ENCODE peak calls at places on chromosomes 5 and 9, in six cellular contexts. L is heart right ventricle, S is AG04450, Z is GM13977, V is transverse colon, X is ovary. I is an unnamed sample.
A peak's percentile ranks its signal among the peaks of the same experiment; 100 is the strongest.

GRCh38 chr9:34227445-34227844 is 48.6 kb downstream of the UBAP1 start:
- DNase-seq in L (no peak), S (peak; percentile 30), Z (no peak), V (no peak), X (no peak), I (no peak)

GRCh38 chr5:154288145-154288544 is 97.6 kb downstream of the GALNT10 start:
- DNase-seq in L (no peak), S (no peak), Z (no peak), V (no peak), X (peak; percentile 52), I (no peak)

GRCh38 chr5:15441433-15442182 is 58.4 kb upstream of the FBXL7 start:
- DNase-seq in L (no peak), S (no peak), Z (no peak), V (no peak), X (no peak), I (no peak)

GRCh38 chr5:130836729-130837660 is 328.1 kb downstream of the HINT1 start:
- DNase-seq in L (no peak), S (no peak), Z (no peak), V (no peak), X (no peak), I (no peak)

GRCh38 chr9:106921341-106921899 is 58.5 kb downstream of the ZNF462 start:
- DNase-seq in L (no peak), S (peak; percentile 32), Z (no peak), V (peak; percentile 32), X (peak; percentile 66), I (peak; percentile 28)

GRCh38 chr9:75941577-75942311 is 51.3 kb downstream of the PCSK5 start:
- DNase-seq in L (no peak), S (no peak), Z (no peak), V (no peak), X (no peak), I (no peak)

GRCh38 chr9:114538241-114538640 is 33.0 kb upstream of the WHRN start:
- DNase-seq in L (no peak), S (no peak), Z (peak; percentile 21), V (peak; percentile 69), X (no peak), I (peak; percentile 48)

GRCh38 chr5:116145416-116145815 is 60.6 kb downstream of the COMMD10 start:
- DNase-seq in L (no peak), S (no peak), Z (no peak), V (no peak), X (no peak), I (peak; percentile 43)

GRCh38 chr9:104992696-104993095 is 64.7 kb upstream of the ABCA1 start:
- DNase-seq in L (no peak), S (peak; percentile 48), Z (no peak), V (no peak), X (no peak), I (no peak)

GRCh38 chr9:113479150-113479761 is 15.7 kb downstream of the RGS3 start:
- DNase-seq in L (no peak), S (no peak), Z (no peak), V (peak; percentile 55), X (no peak), I (peak; percentile 74)

GRCh38 chr5:11300736-11301135 is 539.7 kb upstream of the DAP start:
- DNase-seq in L (no peak), S (no peak), Z (no peak), V (no peak), X (no peak), I (no peak)

GRCh38 chr5:78726556-78726955 is 78.0 kb upstream of the LHFPL2 start:
- DNase-seq in L (no peak), S (no peak), Z (no peak), V (no peak), X (no peak), I (no peak)

GRCh38 chr9:97703437-97704326 is 6.5 kb upstream of the XPA start:
- DNase-seq in L (no peak), S (no peak), Z (no peak), V (no peak), X (no peak), I (peak; percentile 65)

GRCh38 chr5:146584750-146585149 is 68.8 kb upstream of the GPR151 start:
- DNase-seq in L (no peak), S (no peak), Z (no peak), V (no peak), X (no peak), I (no peak)

GRCh38 chr9:129333961-129334743 is 156.1 kb upstream of the IER5L start:
- DNase-seq in L (peak; percentile 89), S (peak; percentile 87), Z (no peak), V (peak; percentile 82), X (peak; percentile 94), I (peak; percentile 67)

GRCh38 chr5:10601246-10602030 is 37.6 kb downstream of the ANKRD33B start:
- DNase-seq in L (peak; percentile 92), S (peak; percentile 61), Z (no peak), V (peak; percentile 63), X (peak; percentile 86), I (no peak)

GRCh38 chr5:102295534-102296228 is 403 bp downstream of the SLCO4C1 start:
- DNase-seq in L (peak; percentile 10), S (no peak), Z (no peak), V (peak; percentile 13), X (no peak), I (no peak)

GRCh38 chr5:157263586-157264090 is 2.3 kb upstream of the CYFIP2 start:
- DNase-seq in L (no peak), S (no peak), Z (no peak), V (no peak), X (no peak), I (no peak)

GRCh38 chr5:2739360-2740050 is 12.0 kb downstream of the IRX2 start:
- DNase-seq in L (no peak), S (no peak), Z (no peak), V (no peak), X (no peak), I (no peak)

GRCh38 chr9:12554636-12555035 is 138.5 kb upstream of the TYRP1 start:
- DNase-seq in L (no peak), S (no peak), Z (no peak), V (no peak), X (no peak), I (no peak)

GRCh38 chr5:137600721-137601360 is 101.7 kb upstream of the SPOCK1 start:
- DNase-seq in L (no peak), S (no peak), Z (no peak), V (no peak), X (no peak), I (no peak)

GRCh38 chr5:52725065-52725746 is 62.5 kb upstream of the ITGA1 start:
- DNase-seq in L (no peak), S (no peak), Z (peak; percentile 2), V (peak; percentile 35), X (no peak), I (peak; percentile 76)

GRCh38 chr5:151275803-151276202 is 22.8 kb downstream of the GM2A start:
- DNase-seq in L (no peak), S (no peak), Z (no peak), V (no peak), X (no peak), I (no peak)

GRCh38 chr5:40405985-40406384 is 273.7 kb upstream of the PTGER4 start:
- DNase-seq in L (no peak), S (no peak), Z (no peak), V (no peak), X (no peak), I (peak; percentile 29)

GRCh38 chr5:15026944-15027343 is 155.4 kb upstream of the ANKH start:
- DNase-seq in L (no peak), S (no peak), Z (no peak), V (no peak), X (no peak), I (no peak)

GRCh38 chr9:27398982-27399653 is 102.2 kb upstream of the EQTN start:
- DNase-seq in L (no peak), S (no peak), Z (no peak), V (no peak), X (no peak), I (no peak)

GRCh38 chr5:137450759-137451158 is 48.4 kb downstream of the SPOCK1 start:
- DNase-seq in L (no peak), S (no peak), Z (no peak), V (no peak), X (no peak), I (no peak)

GRCh38 chr9:72997387-72997995 is 44.6 kb upstream of the ALDH1A1 start:
- DNase-seq in L (no peak), S (no peak), Z (no peak), V (no peak), X (no peak), I (no peak)

GRCh38 chr5:34986965-34987364 is 57.6 kb downstream of the DNAJC21 start:
- DNase-seq in L (no peak), S (no peak), Z (no peak), V (no peak), X (no peak), I (no peak)
- TF ChIP-seq CTCF in L (no peak), S (no peak), Z (no peak), V (no peak), X (no peak), I (no peak)

GRCh38 chr5:81232449-81233079 is 558 bp upstream of the CKMT2 start:
- DNase-seq in L (peak; percentile 76), S (no peak), Z (no peak), V (peak; percentile 10), X (peak; percentile 79), I (no peak)
- TF ChIP-seq CTCF in L (no peak), S (no peak), Z (no peak), V (no peak), X (no peak), I (no peak)

DNA sequence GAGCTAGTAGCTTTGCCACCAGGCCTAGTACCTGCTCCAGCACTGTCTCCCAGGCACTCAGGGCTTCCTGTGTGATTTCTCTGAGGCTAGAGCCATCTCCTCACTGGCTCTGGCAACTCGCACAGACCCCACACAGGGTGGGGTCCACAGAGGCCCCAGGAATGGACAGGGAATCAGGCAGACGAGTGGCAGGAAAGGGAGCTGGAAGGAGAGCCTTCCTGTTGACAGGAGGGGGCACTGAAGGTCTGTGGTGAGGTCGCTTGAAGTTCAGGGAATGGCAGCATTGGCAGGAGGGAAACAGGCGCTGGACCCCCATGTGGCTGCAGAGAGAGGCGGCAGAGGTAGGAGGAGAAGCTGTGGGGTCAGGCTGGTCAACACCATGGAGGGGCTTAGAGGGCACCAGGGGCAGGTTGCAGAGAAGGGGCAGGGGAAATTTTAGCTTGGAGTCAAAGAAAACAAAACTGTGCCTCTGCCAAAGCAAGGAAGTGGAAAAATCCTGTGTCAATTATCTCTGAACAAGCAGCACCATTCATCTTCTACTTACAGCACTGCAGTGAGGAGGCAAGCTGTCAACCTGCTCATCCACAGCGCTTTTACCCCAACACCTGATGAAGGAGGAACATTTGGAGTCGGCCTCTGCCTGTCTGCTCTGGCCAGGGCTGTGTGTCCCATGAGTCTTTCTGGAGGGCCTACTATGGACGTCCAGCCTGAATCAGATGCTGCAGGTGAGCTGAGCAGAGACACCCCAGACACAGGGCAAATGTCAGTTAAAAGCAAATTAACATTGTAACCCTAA is 270.2 kb downstream of the FSTL4 start:
- DNase-seq in L (no peak), S (no peak), Z (no peak), V (no peak), X (no peak), I (no peak)
- TF ChIP-seq CTCF in L (no peak), S (no peak), Z (no peak), V (no peak), X (no peak), I (no peak)

DNA sequence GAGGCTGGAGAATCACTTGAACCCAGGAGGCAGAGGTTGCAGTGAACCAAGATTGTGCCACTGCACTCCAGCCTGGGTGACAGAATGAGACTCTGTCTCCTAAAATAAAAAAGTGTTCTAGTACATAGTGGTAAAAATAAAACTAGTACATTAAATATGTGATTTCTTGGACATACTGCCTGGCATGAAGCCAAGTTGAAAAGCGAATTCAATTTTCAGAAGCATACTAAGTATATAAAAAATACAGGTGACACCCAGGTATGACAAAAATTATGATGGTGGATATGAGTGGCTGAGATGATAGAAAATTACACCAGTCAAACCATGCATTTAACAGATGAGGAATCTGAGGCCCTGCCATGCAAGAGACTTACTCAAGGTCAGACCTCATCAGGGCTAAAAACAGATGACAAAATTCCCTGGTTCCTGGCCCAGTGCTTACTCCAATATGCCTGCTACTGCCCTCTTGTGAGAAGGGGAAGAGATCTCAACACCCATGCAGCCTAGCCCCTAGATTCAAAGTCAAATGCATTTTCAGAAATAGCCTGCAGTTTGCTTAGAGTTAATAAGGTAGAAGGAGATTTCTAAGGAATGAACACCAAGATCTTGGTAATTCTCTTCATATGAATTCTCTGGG is 46.6 kb upstream of the GNPDA1 start:
- DNase-seq in L (no peak), S (no peak), Z (no peak), V (no peak), X (no peak), I (no peak)
- TF ChIP-seq CTCF in L (peak; percentile 18), S (no peak), Z (no peak), V (no peak), X (no peak), I (no peak)

I was measured in activated CD8-positive, alpha-beta T cell treated with anti-CD3 and anti-CD28 coated beads for 36 hours.